ENCODE peak calls at places on chromosomes 11 and 22, in five cellular contexts. D is Peyer's patch, L is A549, J is HCT116, B is ovary. G is an unnamed sample. For H3K9me3, the result is how much of the 10 kb centered on the place peaks cover.

GRCh38 chr11:111193924-111194490 is 51.5 kb upstream of the POU2AF2 start:
- DNase-seq in B (no peak), L (no peak), D (no peak), J (no peak), G (no peak)

GRCh38 chr11:131408011-131408640 is 37.7 kb downstream of the NTM start:
- DNase-seq in D (no peak), L (peak), J (no peak), B (no peak), G (no peak)

GRCh38 chr11:112537846-112538330 is 277.2 kb upstream of the PLET1 start:
- DNase-seq in B (no peak), J (no peak), L (no peak), D (no peak), G (no peak)

GRCh38 chr22:29225422-29226090 is 19.9 kb downstream of the EMID1 start:
- DNase-seq in D (no peak), L (no peak), B (peak), J (no peak), G (no peak)

GRCh38 chr11:64245401-64245796 is 1.3 kb downstream of the PPP1R14B start:
- DNase-seq in D (peak), J (no peak), L (no peak), B (peak), G (no peak)

GRCh38 chr11:3092603-3093141 is 35.4 kb upstream of the CARS1 start:
- DNase-seq in B (no peak), J (no peak), D (no peak), L (no peak), G (peak)

GRCh38 chr11:1760351-1761109 is 3.2 kb downstream of the CTSD start:
- DNase-seq in B (peak), D (no peak), J (no peak), L (no peak), G (no peak)

GRCh38 chr11:18791175-18792065 is at the start of gene PTPN5:
- DNase-seq in D (no peak), J (no peak), B (no peak), L (peak), G (no peak)

GRCh38 chr11:120747801-120748484 is 236.4 kb downstream of the GRIK4 start:
- DNase-seq in B (no peak), J (no peak), D (no peak), L (no peak), G (peak)

GRCh38 chr11:3840870-3841425 is at the start of gene RHOG:
- DNase-seq in L (peak), J (no peak), B (peak), D (peak), G (no peak)

GRCh38 chr11:15969281-15969680 is 387.1 kb downstream of the SOX6 start:
- DNase-seq in B (peak), D (no peak), J (no peak), L (peak), G (no peak)

GRCh38 chr11:17526931-17527660 is 17.1 kb downstream of the USH1C start:
- DNase-seq in D (no peak), B (no peak), J (no peak), L (no peak), G (no peak)

GRCh38 chr11:121711900-121712424 is 259.2 kb upstream of the SORL1-AS1 start:
- DNase-seq in L (no peak), D (no peak), J (no peak), B (no peak), G (no peak)

GRCh38 chr11:35389112-35389511 is 30.2 kb downstream of the SLC1A2 start:
- DNase-seq in B (no peak), J (no peak), L (no peak), D (no peak), G (peak)

GRCh38 chr11:6406370-6406769 is 12.5 kb downstream of the APBB1 start:
- DNase-seq in B (no peak), J (no peak), D (no peak), L (no peak), G (no peak)

GRCh38 chr11:3202759-3203158 is 15.9 kb downstream of the MRGPRG start:
- DNase-seq in B (peak), J (no peak), L (no peak), D (no peak), G (no peak)

GRCh38 chr11:12799373-12799835 is 125.2 kb downstream of the TEAD1 start:
- DNase-seq in J (no peak), D (no peak), B (no peak), L (no peak), G (no peak)

GRCh38 chr11:73384871-73385692 is 8.9 kb downstream of the RELT start:
- DNase-seq in L (no peak), D (peak), J (no peak), B (no peak), G (no peak)

GRCh38 chr11:41849250-41849649 is 389.8 kb upstream of the LRRC4C start:
- DNase-seq in L (no peak), D (no peak), J (no peak), B (no peak), G (no peak)

GRCh38 chr11:26993965-26994446 is at the start of gene FIBIN:
- DNase-seq in D (no peak), B (peak), J (no peak), L (no peak), G (no peak)

GRCh38 chr22:22111267-22111751 is 128.7 kb upstream of the TOP3B start:
- DNase-seq in D (peak), J (no peak), B (no peak), L (peak), G (no peak)

GRCh38 chr11:2092956-2093412 is 46.2 kb downstream of the IGF2 start:
- DNase-seq in B (no peak), J (no peak), D (no peak), L (no peak), G (no peak)

GRCh38 chr22:31659246-31659645 is 2.8 kb downstream of the PISD start:
- DNase-seq in L (no peak), B (no peak), J (no peak), D (no peak), G (no peak)

GRCh38 chr22:24474221-24474620 is 20.9 kb upstream of the UPB1 start:
- DNase-seq in B (no peak), J (peak), L (peak), D (no peak), G (no peak)

GRCh38 chr11:70568504-70569172 is 170.3 kb downstream of the CTTN start:
- DNase-seq in B (peak), L (no peak), J (no peak), D (no peak), G (no peak)

GRCh38 chr11:64120951-64121569 is 44.9 kb downstream of the MACROD1 start:
- DNase-seq in J (no peak), D (no peak), B (no peak), L (peak), G (no peak)

GRCh38 chr11:13596601-13597000 is 71.9 kb upstream of the FAR1 start:
- DNase-seq in B (no peak), J (no peak), D (no peak), L (no peak), G (no peak)

GRCh38 chr22:24315367-24315781 is 44.7 kb downstream of the SPECC1L start:
- DNase-seq in D (no peak), L (no peak), J (no peak), B (no peak), G (no peak)

DNA sequence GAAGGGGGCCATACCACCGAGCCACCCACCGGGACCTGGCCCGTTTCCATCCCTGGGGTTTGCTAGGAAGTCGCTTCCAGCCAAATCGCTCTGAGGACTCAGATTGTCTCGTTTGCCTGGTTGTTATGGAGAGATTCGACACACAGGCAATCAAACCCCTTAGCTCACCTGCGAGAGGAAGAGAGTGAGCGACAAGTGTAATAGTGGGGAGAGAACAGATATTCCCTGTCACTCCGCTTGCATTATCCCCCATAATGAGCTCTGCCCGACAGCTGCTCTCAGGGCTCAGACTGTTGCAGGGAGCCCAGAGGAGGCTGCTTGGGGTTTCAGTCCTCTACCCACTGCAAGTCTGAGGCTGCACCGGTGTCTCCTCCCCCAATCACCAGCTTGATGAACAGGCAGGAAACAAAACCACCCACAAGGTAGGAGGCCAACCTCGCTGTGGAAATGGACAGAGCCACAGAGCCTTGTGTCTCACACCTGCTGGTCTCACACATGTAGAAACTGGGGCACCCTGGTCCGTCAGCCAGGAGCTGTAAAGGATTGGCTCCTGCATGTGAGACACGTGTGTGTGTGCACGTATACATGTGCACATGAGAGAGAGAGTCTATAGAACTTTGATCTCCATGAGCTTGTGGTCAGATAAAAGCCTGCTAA is 351.1 kb downstream of the BUD13 start:
- DNase-seq in J (no peak), B (no peak), D (no peak), L (no peak), G (no peak)
- TF ChIP-seq CTCF in J (no peak), B (no peak), D (no peak), L (no peak), G (no peak)

GRCh38 chr22:48780597-48781277 is 1046.9 kb downstream of the BRD1 start:
- DNase-seq in L (no peak), B (no peak), J (no peak), D (peak), G (peak)
- H3K9me3 ChIP-seq in L (under half), B (under half), J (under half), D (under half), G (under half)

DNA sequence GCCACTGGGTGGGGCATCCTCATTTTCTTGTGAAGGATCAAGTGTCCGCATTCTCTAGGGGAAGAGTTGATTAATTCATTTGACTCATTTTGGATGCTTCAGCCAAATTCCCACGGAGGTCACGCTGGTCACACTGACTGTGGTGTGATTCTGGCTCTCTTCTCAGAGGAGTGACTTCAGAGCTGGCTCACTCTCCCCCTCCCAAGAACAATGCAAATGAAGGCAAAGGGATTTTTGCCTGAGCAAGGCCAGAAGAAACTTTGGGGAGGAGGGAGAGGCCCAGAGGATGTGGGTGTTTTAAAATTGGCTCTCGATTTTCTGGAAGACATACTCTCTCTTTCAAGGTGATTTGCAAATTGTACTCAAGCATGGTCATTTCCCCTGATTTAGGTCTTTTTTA is 51.1 kb upstream of the LMO2 start:
- DNase-seq in B (no peak), D (no peak), L (no peak), J (peak), G (no peak)
- TF ChIP-seq POLR2A in B (no peak), D (no peak), L (no peak), J (no peak), G (no peak)

GRCh38 chr11:57001674-57002401 is 13.1 kb downstream of the OR5AK2 start:
- DNase-seq in D (no peak), B (no peak), J (no peak), L (peak), G (no peak)
- TF ChIP-seq CTCF in D (no peak), B (no peak), J (peak), L (peak), G (no peak)

DNA sequence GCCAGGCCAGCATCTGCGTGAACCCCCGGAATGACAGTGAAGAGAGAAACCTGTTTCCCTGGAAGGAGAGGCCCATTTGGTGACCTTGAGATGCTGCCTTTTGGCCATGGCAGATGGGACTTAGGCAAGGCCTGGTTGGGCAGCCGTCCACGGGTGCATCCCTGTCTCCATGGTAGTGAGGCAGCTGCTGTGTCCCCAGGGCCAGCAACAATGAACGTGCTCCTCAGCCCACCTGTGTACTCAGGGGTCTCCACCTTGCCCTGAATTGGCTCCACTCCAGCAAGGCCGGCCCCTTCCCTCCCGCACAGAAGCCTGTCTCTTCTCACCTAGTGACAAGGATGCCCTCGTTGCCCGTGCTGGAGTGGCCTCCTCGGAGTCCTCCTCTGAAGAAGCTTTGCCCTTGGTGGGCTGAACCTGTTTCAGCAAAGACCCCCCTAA is 441.1 kb downstream of the TBC1D22A start:
- DNase-seq in J (no peak), L (no peak), D (peak), B (peak), G (peak)
- H3K9me3 ChIP-seq in J (under half), L (under half), D (under half), B (under half), G (under half)

GRCh38 chr11:22668005-22668796 is 1.8 kb downstream of the GAS2 start:
- DNase-seq in B (no peak), J (no peak), D (no peak), L (no peak), G (no peak)

GRCh38 chr11:22669368-22669767 is 3.0 kb downstream of the GAS2 start:
- DNase-seq in L (no peak), J (no peak), D (no peak), B (no peak), G (no peak)

GRCh38 chr11:22666320-22666699 is at the start of gene GAS2:
- DNase-seq in L (no peak), B (no peak), D (no peak), J (no peak), G (no peak)

GRCh38 chr11:22670803-22671202 is 4.4 kb downstream of the GAS2 start:
- DNase-seq in D (no peak), B (no peak), L (peak), J (no peak), G (no peak)

DNA sequence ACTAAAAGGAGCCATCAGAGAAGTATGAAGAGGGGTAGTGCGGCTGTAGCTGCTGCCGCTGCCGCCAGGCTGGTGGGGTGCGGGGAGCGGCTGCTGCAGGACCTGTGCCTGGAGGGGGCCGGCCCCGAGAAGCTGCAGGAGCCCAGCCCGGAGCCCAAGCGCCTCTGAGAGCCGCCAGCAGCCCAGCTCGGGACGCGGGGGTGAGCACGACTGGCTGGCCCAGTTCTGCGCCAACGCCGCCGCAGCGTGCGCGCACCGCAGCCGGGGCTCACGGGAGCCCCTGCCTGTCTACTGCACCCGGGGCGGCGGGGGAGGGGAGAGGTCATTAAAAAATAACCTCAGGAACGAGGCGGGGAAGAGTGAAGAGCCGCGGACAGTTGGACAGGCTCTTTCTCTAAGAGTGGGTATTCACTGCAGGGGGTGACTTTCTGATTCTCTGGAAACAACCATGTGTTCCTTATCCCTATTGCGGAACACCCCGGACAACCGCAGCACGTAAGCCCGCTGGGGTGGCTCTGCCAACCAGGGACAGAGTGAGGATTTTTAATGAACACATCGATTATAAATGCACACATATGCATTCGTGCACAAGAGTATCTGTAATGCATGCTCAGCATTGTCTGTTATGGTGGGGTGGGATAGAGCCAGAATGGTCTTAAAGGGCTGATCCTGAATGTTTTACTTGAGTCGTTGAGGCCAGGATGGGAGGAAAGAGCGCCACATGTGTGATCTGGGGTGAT is 459 bp downstream of the GAS2 start:
- DNase-seq in J (no peak), L (no peak), D (no peak), B (peak), G (no peak)
- TF ChIP-seq POLR2A in J (no peak), L (no peak), D (no peak), B (no peak), G (no peak)

DNA sequence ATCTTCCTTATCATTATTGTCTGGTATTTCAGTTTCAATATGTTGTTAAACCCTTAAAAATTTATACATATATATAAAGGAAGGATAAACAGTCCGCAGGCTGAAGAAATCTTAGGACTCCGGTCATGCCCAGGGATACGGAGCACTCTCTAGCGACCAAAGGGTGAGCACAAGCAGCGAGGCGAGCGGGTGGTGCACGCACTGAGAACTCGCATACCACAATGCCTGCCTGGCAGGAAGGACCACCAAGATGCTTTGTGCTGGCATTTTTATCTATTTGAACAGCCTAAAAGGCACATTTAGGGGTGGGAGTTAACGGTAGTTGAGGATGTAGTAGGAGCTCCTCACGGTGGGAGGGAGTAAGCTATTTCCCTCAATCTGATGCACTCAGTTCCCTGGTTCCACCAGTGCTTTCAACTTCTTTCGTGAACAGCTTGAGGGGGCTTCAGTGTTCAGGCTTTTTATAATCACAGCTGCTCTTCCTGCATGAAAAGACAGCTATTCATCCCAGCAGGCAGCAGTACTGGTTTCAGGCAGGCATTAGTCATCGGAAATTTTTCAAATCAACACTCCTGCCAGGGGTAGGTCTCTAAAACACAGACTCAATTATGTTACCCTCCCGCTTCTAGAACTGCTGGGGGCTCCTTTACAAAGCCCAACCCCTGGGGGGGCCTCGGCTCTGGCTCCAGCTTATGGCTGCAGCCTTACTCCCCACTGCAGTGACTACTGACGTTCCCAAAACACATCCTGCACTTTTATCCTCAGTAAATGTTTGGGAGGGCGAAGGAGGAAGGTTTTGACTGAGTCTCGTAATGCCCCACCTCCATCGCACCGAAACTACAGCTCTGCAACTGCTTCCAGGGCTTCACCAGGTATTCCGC is 6.0 kb downstream of the POLDIP3 start:
- DNase-seq in D (no peak), B (no peak), L (no peak), J (no peak), G (no peak)
- TF ChIP-seq CTCF in D (no peak), B (no peak), L (no peak), J (no peak), G (no peak)

GRCh38 chr22:35533365-35534029 is 7.1 kb upstream of the RASD2 start:
- DNase-seq in D (no peak), L (no peak), B (no peak), J (no peak), G (no peak)

GRCh38 chr22:35531202-35531601 is 9.4 kb upstream of the RASD2 start:
- DNase-seq in L (no peak), B (no peak), J (no peak), D (no peak), G (no peak)

GRCh38 chr22:35530700-35531099 is 9.9 kb upstream of the RASD2 start:
- DNase-seq in L (no peak), D (no peak), J (no peak), B (no peak), G (no peak)

GRCh38 chr22:35534091-35534490 is 6.5 kb upstream of the RASD2 start:
- DNase-seq in J (no peak), B (no peak), D (no peak), L (no peak), G (no peak)

DNA sequence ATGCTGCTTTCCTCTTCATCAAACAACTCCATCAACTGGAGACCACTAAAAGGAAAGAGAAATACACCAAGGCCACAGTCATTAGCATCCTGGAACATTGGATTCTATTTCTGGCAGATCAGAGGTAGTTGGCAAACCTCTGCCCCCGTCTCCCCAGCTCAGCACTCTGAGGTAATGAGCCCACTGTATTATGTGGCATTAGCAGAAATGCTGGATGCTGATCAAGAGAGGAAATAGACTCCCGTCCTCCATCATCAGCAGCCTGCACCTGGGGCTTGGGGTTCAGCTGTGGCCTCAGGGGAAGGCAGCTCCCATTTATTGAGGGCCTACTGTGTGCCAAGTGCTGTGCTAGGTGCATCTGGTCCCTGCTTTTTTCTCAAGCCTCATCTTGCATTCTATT is 8.9 kb upstream of the RASD2 start:
- DNase-seq in B (no peak), D (no peak), L (no peak), J (no peak), G (no peak)
- H3K9me3 ChIP-seq in B (under half), D (under half), L (under half), J (under half), G (under half)